ENCODE peak calls at places on chromosomes 2 and 18, in nine cellular contexts. One of them, this sample, is unnamed.

GRCh38 chr18:48719988-48720654 is 181.3 kb downstream of the CTIF start:
- DNase-seq in naive B cell: no peak
- DNase-seq in anterior cingulate cortex: peak
- DNase-seq in neural progenitor cell: no peak
- DNase-seq in naive thymus-derived CD8-positive, alpha-beta T cell: no peak
- DNase-seq in NCI-H2171 treated with DMSO at 0.1 percent for 48 hours: no peak
- DNase-seq in AML-193: no peak
- DNase-seq in T-helper 22 cell: no peak
- DNase-seq in aorta: peak
- DNase-seq in this sample: no peak

GRCh38 chr2:168449419-168449818 is 6.7 kb upstream of the CERS6 start:
- DNase-seq in naive B cell: no peak
- DNase-seq in anterior cingulate cortex: no peak
- DNase-seq in neural progenitor cell: no peak
- DNase-seq in naive thymus-derived CD8-positive, alpha-beta T cell: no peak
- DNase-seq in NCI-H2171 treated with DMSO at 0.1 percent for 48 hours: no peak
- DNase-seq in AML-193: no peak
- DNase-seq in T-helper 22 cell: no peak
- DNase-seq in aorta: no peak
- DNase-seq in this sample: no peak

GRCh38 chr18:3972291-3972985 is 482.7 kb downstream of the DLGAP1 start:
- DNase-seq in naive B cell: no peak
- DNase-seq in anterior cingulate cortex: no peak
- DNase-seq in neural progenitor cell: peak
- DNase-seq in naive thymus-derived CD8-positive, alpha-beta T cell: no peak
- DNase-seq in NCI-H2171 treated with DMSO at 0.1 percent for 48 hours: peak
- DNase-seq in AML-193: no peak
- DNase-seq in T-helper 22 cell: no peak
- DNase-seq in aorta: no peak
- DNase-seq in this sample: no peak

GRCh38 chr18:13657974-13658373 is 68.4 kb downstream of the FAM210A start:
- DNase-seq in naive B cell: no peak
- DNase-seq in anterior cingulate cortex: no peak
- DNase-seq in neural progenitor cell: no peak
- DNase-seq in naive thymus-derived CD8-positive, alpha-beta T cell: no peak
- DNase-seq in NCI-H2171 treated with DMSO at 0.1 percent for 48 hours: no peak
- DNase-seq in AML-193: no peak
- DNase-seq in T-helper 22 cell: no peak
- DNase-seq in aorta: no peak
- DNase-seq in this sample: no peak

GRCh38 chr2:196113061-196113974 is 44.7 kb upstream of the DNAH7 start:
- DNase-seq in naive B cell: no peak
- DNase-seq in anterior cingulate cortex: no peak
- DNase-seq in neural progenitor cell: peak
- DNase-seq in naive thymus-derived CD8-positive, alpha-beta T cell: no peak
- DNase-seq in NCI-H2171 treated with DMSO at 0.1 percent for 48 hours: no peak
- DNase-seq in AML-193: no peak
- DNase-seq in T-helper 22 cell: no peak
- DNase-seq in aorta: no peak
- DNase-seq in this sample: no peak

GRCh38 chr2:105739944-105740734 is 4.6 kb upstream of the NCK2 start:
- DNase-seq in naive B cell: no peak
- DNase-seq in anterior cingulate cortex: no peak
- DNase-seq in neural progenitor cell: no peak
- DNase-seq in naive thymus-derived CD8-positive, alpha-beta T cell: no peak
- DNase-seq in NCI-H2171 treated with DMSO at 0.1 percent for 48 hours: no peak
- DNase-seq in AML-193: no peak
- DNase-seq in T-helper 22 cell: no peak
- DNase-seq in aorta: no peak
- DNase-seq in this sample: no peak

GRCh38 chr18:1102848-1103247 is 198.2 kb downstream of the ADCYAP1 start:
- DNase-seq in naive B cell: no peak
- DNase-seq in anterior cingulate cortex: no peak
- DNase-seq in neural progenitor cell: no peak
- DNase-seq in naive thymus-derived CD8-positive, alpha-beta T cell: no peak
- DNase-seq in NCI-H2171 treated with DMSO at 0.1 percent for 48 hours: no peak
- DNase-seq in AML-193: no peak
- DNase-seq in T-helper 22 cell: no peak
- DNase-seq in aorta: no peak
- DNase-seq in this sample: no peak

GRCh38 chr2:149050188-149050587 is 11.7 kb downstream of the LYPD6B start:
- DNase-seq in naive B cell: no peak
- DNase-seq in anterior cingulate cortex: no peak
- DNase-seq in neural progenitor cell: no peak
- DNase-seq in naive thymus-derived CD8-positive, alpha-beta T cell: no peak
- DNase-seq in NCI-H2171 treated with DMSO at 0.1 percent for 48 hours: no peak
- DNase-seq in AML-193: no peak
- DNase-seq in T-helper 22 cell: no peak
- DNase-seq in aorta: no peak
- DNase-seq in this sample: no peak

GRCh38 chr2:224182498-224182897 is 143.4 kb upstream of the SERPINE2 start:
- DNase-seq in naive B cell: no peak
- DNase-seq in anterior cingulate cortex: no peak
- DNase-seq in neural progenitor cell: no peak
- DNase-seq in naive thymus-derived CD8-positive, alpha-beta T cell: no peak
- DNase-seq in NCI-H2171 treated with DMSO at 0.1 percent for 48 hours: no peak
- DNase-seq in AML-193: no peak
- DNase-seq in T-helper 22 cell: no peak
- DNase-seq in aorta: no peak
- DNase-seq in this sample: no peak

GRCh38 chr18:55779461-55779710 is 191.4 kb upstream of the TCF4 start:
- DNase-seq in naive B cell: peak
- DNase-seq in anterior cingulate cortex: peak
- DNase-seq in neural progenitor cell: no peak
- DNase-seq in naive thymus-derived CD8-positive, alpha-beta T cell: no peak
- DNase-seq in NCI-H2171 treated with DMSO at 0.1 percent for 48 hours: no peak
- DNase-seq in AML-193: no peak
- DNase-seq in T-helper 22 cell: no peak
- DNase-seq in aorta: no peak
- DNase-seq in this sample: no peak

GRCh38 chr2:185463481-185463880 is 275.1 kb upstream of the FSIP2 start:
- DNase-seq in naive B cell: no peak
- DNase-seq in anterior cingulate cortex: no peak
- DNase-seq in neural progenitor cell: no peak
- DNase-seq in naive thymus-derived CD8-positive, alpha-beta T cell: no peak
- DNase-seq in NCI-H2171 treated with DMSO at 0.1 percent for 48 hours: no peak
- DNase-seq in AML-193: no peak
- DNase-seq in T-helper 22 cell: no peak
- DNase-seq in aorta: no peak
- DNase-seq in this sample: no peak

GRCh38 chr2:102053096-102053495 is 61.3 kb downstream of the IL1R2 start:
- DNase-seq in naive B cell: no peak
- DNase-seq in anterior cingulate cortex: no peak
- DNase-seq in neural progenitor cell: no peak
- DNase-seq in naive thymus-derived CD8-positive, alpha-beta T cell: no peak
- DNase-seq in NCI-H2171 treated with DMSO at 0.1 percent for 48 hours: no peak
- DNase-seq in AML-193: peak
- DNase-seq in T-helper 22 cell: no peak
- DNase-seq in aorta: no peak
- DNase-seq in this sample: no peak

GRCh38 chr2:162025121-162025911 is 48.7 kb downstream of the DPP4 start:
- DNase-seq in naive B cell: no peak
- DNase-seq in anterior cingulate cortex: no peak
- DNase-seq in neural progenitor cell: no peak
- DNase-seq in naive thymus-derived CD8-positive, alpha-beta T cell: no peak
- DNase-seq in NCI-H2171 treated with DMSO at 0.1 percent for 48 hours: no peak
- DNase-seq in AML-193: no peak
- DNase-seq in T-helper 22 cell: no peak
- DNase-seq in aorta: no peak
- DNase-seq in this sample: no peak

GRCh38 chr2:173884403-173884802 is 80.8 kb downstream of the SP3 start:
- DNase-seq in naive B cell: no peak
- DNase-seq in anterior cingulate cortex: no peak
- DNase-seq in neural progenitor cell: peak
- DNase-seq in naive thymus-derived CD8-positive, alpha-beta T cell: peak
- DNase-seq in NCI-H2171 treated with DMSO at 0.1 percent for 48 hours: no peak
- DNase-seq in AML-193: peak
- DNase-seq in T-helper 22 cell: no peak
- DNase-seq in aorta: no peak
- DNase-seq in this sample: no peak

GRCh38 chr2:230957756-230958391 is 32.8 kb upstream of the GPR55 start:
- DNase-seq in naive B cell: no peak
- DNase-seq in anterior cingulate cortex: no peak
- DNase-seq in neural progenitor cell: no peak
- DNase-seq in naive thymus-derived CD8-positive, alpha-beta T cell: no peak
- DNase-seq in NCI-H2171 treated with DMSO at 0.1 percent for 48 hours: no peak
- DNase-seq in AML-193: no peak
- DNase-seq in T-helper 22 cell: no peak
- DNase-seq in aorta: no peak
- DNase-seq in this sample: no peak

GRCh38 chr2:66198873-66199272 is 236.1 kb upstream of the MEIS1 start:
- DNase-seq in naive B cell: no peak
- DNase-seq in anterior cingulate cortex: no peak
- DNase-seq in neural progenitor cell: no peak
- DNase-seq in naive thymus-derived CD8-positive, alpha-beta T cell: no peak
- DNase-seq in NCI-H2171 treated with DMSO at 0.1 percent for 48 hours: no peak
- DNase-seq in AML-193: no peak
- DNase-seq in T-helper 22 cell: no peak
- DNase-seq in aorta: no peak
- DNase-seq in this sample: no peak

This sample was measured in GOT3.